ENCODE peak calls at places on chromosomes 11 and 22, in four cellular contexts. B is AG10803, L is body of pancreas, K is right lobe of liver. G is an unnamed sample.

GRCh38 chr11:30008946-30009525 is 7.8 kb downstream of the KCNA4 start:
- DNase-seq in L (no peak), B (no peak), K (no peak), G (no peak)

GRCh38 chr11:63504933-63505586 is 824 bp upstream of the LGALS12 start:
- DNase-seq in L (peak), K (peak), B (no peak), G (no peak)

GRCh38 chr11:60899977-60900376 is 6.4 kb downstream of the PRPF19 start:
- DNase-seq in L (no peak), K (no peak), B (no peak), G (no peak)

GRCh38 chr11:60895687-60896086 is 10.7 kb downstream of the PRPF19 start:
- DNase-seq in K (no peak), B (no peak), L (no peak), G (no peak)

GRCh38 chr22:42228480-42228879 is 42.0 kb downstream of the TCF20 start:
- DNase-seq in L (no peak), K (no peak), B (no peak), G (no peak)

GRCh38 chr11:71977743-71978418 is 20.8 kb upstream of the IL18BP start:
- DNase-seq in L (peak), K (no peak), B (peak), G (peak)

GRCh38 chr22:24155597-24156145 is 25.6 kb upstream of the SUSD2 start:
- DNase-seq in K (peak), L (peak), B (peak), G (peak)

GRCh38 chr22:25569983-25570382 is 5.5 kb downstream of the GRK3 start:
- DNase-seq in K (no peak), L (no peak), B (no peak), G (no peak)

GRCh38 chr11:11512929-11513328 is 108.9 kb downstream of the GALNT18 start:
- DNase-seq in L (no peak), K (no peak), B (peak), G (no peak)

GRCh38 chr11:31844351-31844750 is 33.2 kb upstream of the PAX6 start:
- DNase-seq in K (no peak), B (peak), L (no peak), G (no peak)

GRCh38 chr11:134372961-134373360 is 39.1 kb downstream of the B3GAT1 start:
- DNase-seq in K (no peak), L (no peak), B (no peak), G (no peak)

GRCh38 chr11:126282361-126282741 is 542 bp upstream of the TIRAP start:
- DNase-seq in B (peak), K (peak), L (peak), G (peak)

GRCh38 chr22:44544523-44545433 is 46.7 kb upstream of the RTL6 start:
- DNase-seq in L (no peak), B (no peak), K (peak), G (no peak)

GRCh38 chr22:36352775-36353507 is 34.8 kb downstream of the MYH9 start:
- DNase-seq in B (no peak), L (peak), K (peak), G (peak)

GRCh38 chr11:86551693-86552092 is 120.7 kb downstream of the ME3 start:
- DNase-seq in B (no peak), L (no peak), K (no peak), G (no peak)

GRCh38 chr11:2816941-2817421 is 68.6 kb downstream of the CDKN1C start:
- DNase-seq in B (peak), K (no peak), L (no peak), G (peak)

GRCh38 chr11:47044112-47044511 is 107.6 kb downstream of the CSTPP1 start:
- DNase-seq in L (no peak), K (no peak), B (no peak), G (no peak)

GRCh38 chr11:133134561-133135173 is 397.6 kb downstream of the OPCML start:
- DNase-seq in B (peak), K (peak), L (peak), G (no peak)

GRCh38 chr11:96310236-96310635 is 32.8 kb downstream of the MAML2 start:
- DNase-seq in L (no peak), K (no peak), B (no peak), G (no peak)

GRCh38 chr11:2686360-2687222 is 13.2 kb downstream of the KCNQ1OT1 start:
- DNase-seq in B (no peak), L (peak), K (peak), G (no peak)

GRCh38 chr11:105632316-105632715 is 22.4 kb downstream of the GRIA4 start:
- DNase-seq in K (no peak), B (no peak), L (no peak), G (no peak)

GRCh38 chr11:3939211-3939610 is 83.7 kb downstream of the STIM1 start:
- DNase-seq in L (no peak), K (no peak), B (peak), G (peak)

GRCh38 chr22:49886346-49887073 is 31.7 kb downstream of the ALG12 start:
- DNase-seq in L (no peak), K (no peak), B (no peak), G (no peak)

GRCh38 chr11:72951193-72951592 is 137.0 kb downstream of the ATG16L2 start:
- DNase-seq in L (no peak), K (peak), B (peak), G (peak)

GRCh38 chr11:58575377-58576020 is at the start of gene LPXN:
- DNase-seq in K (no peak), L (no peak), B (peak), G (peak)

GRCh38 chr11:58577441-58578135 is 1.3 kb upstream of the ZFP91 start:
- DNase-seq in L (no peak), K (peak), B (peak), G (peak)

GRCh38 chr11:58578635-58579191 is at the start of gene ZFP91:
- DNase-seq in K (peak), B (peak), L (peak), G (peak)

GRCh38 chr11:58578136-58578634 is 678 bp upstream of the ZFP91 start:
- DNase-seq in L (peak), B (peak), K (peak), G (peak)

DNA sequence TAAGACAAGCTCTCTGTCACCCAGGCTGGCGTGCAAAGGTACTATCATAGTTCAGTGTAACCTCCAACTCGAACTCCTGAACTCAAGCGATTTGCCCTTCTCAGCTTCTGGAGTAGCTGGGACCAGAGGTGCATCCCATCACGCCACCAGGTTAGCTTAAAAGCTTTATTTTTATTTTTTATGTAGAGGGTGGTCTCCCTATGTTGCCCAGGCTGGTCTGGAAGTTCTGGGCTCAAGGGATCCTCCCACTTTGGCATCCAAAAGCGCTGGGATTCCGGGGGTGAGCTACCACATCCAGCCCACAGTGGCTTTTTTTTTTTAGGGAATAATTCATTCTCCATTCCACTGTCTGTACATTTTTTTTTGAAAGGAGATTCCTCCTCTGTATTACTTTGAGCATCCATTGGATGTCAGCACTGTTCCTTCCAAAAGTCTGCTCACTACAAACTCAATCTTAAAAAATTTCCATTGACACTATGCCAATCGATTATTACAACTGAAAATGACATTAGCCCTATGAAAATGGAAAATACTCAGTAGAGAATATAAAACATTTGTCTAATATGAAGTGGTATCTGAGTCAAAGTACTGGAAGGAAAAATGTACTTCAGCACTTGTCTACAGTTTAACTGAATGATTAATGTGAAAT is 1.3 kb upstream of the LPXN start:
- DNase-seq in K (no peak), L (no peak), B (peak), G (peak)
- TF ChIP-seq CTCF in K (peak), L (peak), B (peak), G (peak)

DNA sequence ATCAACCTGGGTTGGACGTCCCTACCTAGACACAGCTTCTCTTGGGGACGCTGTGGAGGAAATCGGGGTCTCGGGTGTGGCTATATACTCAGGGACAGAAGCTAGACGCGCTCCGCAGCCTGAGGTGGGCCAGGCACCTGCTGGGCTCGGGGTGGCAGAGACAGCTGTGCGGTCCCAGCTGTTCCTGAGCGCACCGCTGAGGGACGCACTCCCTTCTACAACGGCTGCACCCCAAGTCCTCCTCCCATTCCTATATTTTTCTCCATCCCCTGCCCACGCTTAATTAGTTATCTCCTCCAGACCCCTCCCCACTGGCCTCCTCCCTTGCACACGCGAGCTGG is 188 bp upstream of the MTNR1B start:
- DNase-seq in K (no peak), L (no peak), B (no peak), G (no peak)
- H3K4me3 ChIP-seq in K (no peak), L (no peak), B (no peak), G (no peak)

GRCh38 chr11:100525197-100525596 is 161.9 kb upstream of the ARHGAP42 start:
- DNase-seq in K (peak), L (no peak), B (no peak), G (no peak)

GRCh38 chr11:100528872-100529416 is 158.1 kb upstream of the ARHGAP42 start:
- DNase-seq in L (no peak), K (no peak), B (no peak), G (no peak)

DNA sequence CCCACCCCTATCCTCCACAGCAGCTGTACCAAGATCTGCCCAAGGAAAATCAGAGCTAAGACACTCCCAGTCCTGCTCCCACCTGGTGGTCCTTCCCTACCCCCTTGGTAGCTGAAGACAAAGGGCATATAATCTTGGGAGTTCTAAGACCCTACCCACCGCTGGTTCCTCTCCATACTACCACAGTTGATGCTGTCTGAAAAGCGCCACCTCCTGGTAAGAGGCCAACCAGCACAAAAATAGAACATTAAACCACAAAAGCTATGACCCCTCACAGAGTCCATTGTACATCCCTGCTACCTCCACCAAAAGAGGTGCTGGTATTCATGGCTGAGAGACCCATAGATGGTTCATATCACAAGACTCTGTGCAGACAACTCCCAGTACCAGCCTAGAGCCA is 161.5 kb upstream of the ARHGAP42 start:
- DNase-seq in B (no peak), L (no peak), K (no peak), G (no peak)
- TF ChIP-seq CTCF in B (no peak), L (no peak), K (peak), G (no peak)

DNA sequence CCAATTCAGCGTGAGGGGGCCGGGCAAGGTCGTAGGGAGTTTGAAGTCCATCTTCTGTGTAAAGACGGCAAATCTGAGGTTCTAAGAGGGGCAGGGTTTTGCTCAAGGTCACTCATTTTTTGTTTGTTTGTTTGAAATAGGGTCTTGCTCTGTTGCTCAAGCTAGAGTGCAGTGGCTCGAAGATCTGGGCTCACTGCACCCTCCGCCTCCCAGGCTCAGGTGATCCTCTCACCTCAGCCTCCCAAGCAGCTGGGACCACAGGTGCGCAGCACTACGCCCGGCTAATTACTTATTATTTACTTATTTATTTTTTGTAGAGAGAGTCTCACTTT is 355 bp upstream of the AP1B1 start:
- DNase-seq in L (no peak), K (no peak), B (no peak), G (no peak)
- H3K4me3 ChIP-seq in L (peak), K (peak), B (peak), G (peak)

GRCh38 chr22:22721681-22722309 is 77.4 kb downstream of the GGTLC2 start:
- DNase-seq in L (no peak), B (peak), K (no peak), G (peak)

GRCh38 chr22:22720724-22721261 is 76.4 kb downstream of the GGTLC2 start:
- DNase-seq in B (peak), K (no peak), L (no peak), G (peak)

GRCh38 chr22:22716136-22716535 is 71.7 kb downstream of the GGTLC2 start:
- DNase-seq in B (no peak), K (no peak), L (no peak), G (no peak)

GRCh38 chr22:22717723-22718122 is 73.3 kb downstream of the GGTLC2 start:
- DNase-seq in K (no peak), L (no peak), B (no peak), G (no peak)

DNA sequence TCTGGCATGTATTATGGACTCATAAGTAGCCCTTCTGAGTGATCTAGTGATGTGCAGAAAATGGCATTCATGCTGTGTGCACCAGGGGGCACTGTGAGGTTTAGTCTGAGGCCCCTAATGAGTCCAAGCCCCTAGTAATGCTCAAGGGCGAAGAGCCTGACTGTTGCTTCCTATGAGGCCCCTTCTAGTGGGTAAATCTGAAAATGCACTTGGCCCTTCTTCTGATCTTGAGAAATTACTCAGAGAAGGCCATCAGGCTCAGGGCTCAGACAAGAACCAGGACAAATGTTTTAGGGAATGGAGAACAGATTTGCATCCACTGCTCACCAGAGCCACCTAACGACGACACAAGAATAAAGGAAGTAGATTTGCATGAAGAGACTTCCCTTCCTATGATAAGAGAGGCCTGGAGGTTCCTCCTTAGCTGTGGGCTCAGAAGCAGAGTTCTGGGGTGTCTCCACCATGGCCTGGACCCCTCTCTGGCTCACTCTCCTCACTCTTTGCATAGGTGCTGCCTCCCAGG is 75.8 kb downstream of the GGTLC2 start:
- DNase-seq in B (peak), K (no peak), L (no peak), G (peak)
- TF ChIP-seq CTCF in B (peak), K (peak), L (no peak), G (peak)